ENCODE peak calls at places on chromosomes 2 and 18, in six cellular contexts. H is heart left ventricle, A is left ventricle myocardium inferior, T is HCT116, X is BJ, R is fibroblast of lung. Z is an unnamed sample.

GRCh38 chr2:189178726-189179606 is 595 bp downstream of the COL5A2 start:
- DNase-seq in T (no peak), R (peak; percentile 83), A (peak; percentile 17), H (no peak), X (no peak), Z (no peak)

GRCh38 chr18:79685971-79686370 is 6.4 kb downstream of the CTDP1 start:
- DNase-seq in T (no peak), A (no peak), H (no peak), X (no peak), R (no peak), Z (no peak)

GRCh38 chr18:76451475-76452331 is 43.3 kb downstream of the ZNF516 start:
- DNase-seq in H (peak; percentile 12), X (no peak), A (no peak), T (no peak), R (peak; percentile 33), Z (peak; percentile 13)

GRCh38 chr18:77749189-77749588 is 499.5 kb downstream of the GALR1 start:
- DNase-seq in T (no peak), R (no peak), X (no peak), A (no peak), H (no peak), Z (peak; percentile 17)

GRCh38 chr18:27413495-27414401 is 228.6 kb upstream of the CHST9 start:
- DNase-seq in A (no peak), R (peak; percentile 89), X (no peak), H (peak; percentile 28), T (no peak), Z (no peak)

GRCh38 chr2:202815548-202816420 is 55.8 kb downstream of the ICA1L start:
- DNase-seq in A (no peak), X (no peak), H (no peak), R (peak; percentile 49), T (no peak), Z (no peak)

GRCh38 chr2:127674241-127675209 is 805 bp downstream of the LIMS2 start:
- DNase-seq in X (no peak), H (peak; percentile 70), T (no peak), R (no peak), A (peak; percentile 62), Z (peak; percentile 37)

GRCh38 chr18:8751692-8752091 is 46.3 kb downstream of the MTCL1 start:
- DNase-seq in T (no peak), H (no peak), X (no peak), R (no peak), A (no peak), Z (no peak)

GRCh38 chr2:10101491-10101890 is 21.0 kb upstream of the RRM2 start:
- DNase-seq in R (no peak), H (no peak), T (no peak), A (no peak), X (no peak), Z (no peak)

DNA sequence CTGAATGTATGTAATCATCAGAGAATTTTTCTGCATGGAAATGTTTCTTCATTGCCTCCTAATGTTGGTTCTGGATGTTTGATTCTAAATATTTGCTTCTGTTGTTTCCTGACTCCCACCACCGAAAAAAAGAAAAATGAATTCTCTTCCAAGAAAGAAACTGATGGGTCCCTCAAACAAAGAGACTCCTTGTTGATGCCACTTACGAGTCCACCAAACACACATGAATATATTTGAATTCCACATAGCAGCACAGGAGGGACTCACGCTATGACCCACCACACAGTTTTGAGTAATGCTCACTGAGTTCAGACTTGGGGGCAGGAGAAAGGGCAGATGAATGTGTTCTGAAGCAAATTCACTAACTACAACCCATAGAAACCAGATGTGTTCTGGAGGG is 225.0 kb upstream of the KLHL29 start:
- DNase-seq in R (no peak), H (no peak), A (no peak), X (no peak), T (no peak), Z (no peak)
- TF ChIP-seq CTCF in R (no peak), H (no peak), A (no peak), X (no peak), T (no peak), Z (no peak)

DNA sequence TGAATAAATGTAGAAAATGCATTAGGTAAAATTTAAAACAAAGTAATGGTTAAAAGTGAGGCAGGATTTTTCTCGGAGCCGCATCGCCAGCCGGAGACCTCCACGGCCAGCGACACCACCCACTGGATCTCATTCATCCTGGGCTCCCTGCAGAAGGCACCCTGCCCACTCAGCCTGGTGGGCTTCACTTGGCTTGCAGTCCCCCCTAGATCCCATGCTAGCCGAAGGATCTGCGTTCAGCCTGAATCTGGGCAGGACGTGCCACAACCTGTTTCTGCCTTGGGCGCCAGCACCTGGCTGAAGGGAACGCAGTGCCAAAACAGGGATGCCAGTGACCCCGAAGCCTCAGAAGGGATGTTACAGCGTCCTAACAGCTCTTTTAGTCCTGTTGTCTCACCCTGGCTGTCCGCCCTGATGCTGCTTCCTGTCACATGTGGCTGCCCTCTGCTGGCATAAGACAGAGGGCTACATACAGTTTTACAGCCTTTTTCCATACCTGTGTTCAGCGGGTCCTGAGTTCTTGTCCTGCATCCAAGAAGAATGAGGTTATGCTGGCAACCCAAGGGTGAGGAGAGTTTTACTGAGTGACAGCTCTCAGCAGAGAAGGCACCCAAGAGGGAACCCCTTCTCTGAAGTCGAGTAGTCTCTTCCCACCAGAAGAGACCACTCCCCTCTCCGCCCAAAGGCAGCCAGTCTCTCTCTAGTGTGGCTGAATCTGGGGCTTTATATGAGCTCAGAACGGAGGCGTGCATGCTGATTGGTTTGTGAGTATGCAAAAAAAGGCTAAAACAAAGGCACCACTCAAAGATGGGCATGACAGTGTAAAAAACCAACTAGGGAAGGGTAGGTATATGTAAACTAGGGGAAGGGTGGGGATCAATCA is 173.1 kb upstream of the GYPC start:
- DNase-seq in H (no peak), X (no peak), T (no peak), R (no peak), A (no peak), Z (peak; percentile 44)
- TF ChIP-seq CTCF in H (no peak), X (no peak), T (no peak), R (no peak), A (no peak), Z (peak; percentile 15)

GRCh38 chr2:20229322-20230201 is 4.6 kb upstream of the SDC1 start:
- DNase-seq in R (no peak), X (peak; percentile 52), H (no peak), T (no peak), A (no peak), Z (no peak)

GRCh38 chr2:20226152-20226545 is 1.2 kb upstream of the SDC1 start:
- DNase-seq in A (no peak), H (no peak), R (no peak), X (no peak), T (no peak), Z (no peak)

GRCh38 chr2:20225294-20226151 is 593 bp upstream of the SDC1 start:
- DNase-seq in H (peak; percentile 36), R (peak; percentile 67), T (peak; percentile 42), X (no peak), A (peak; percentile 32), Z (peak; percentile 54)

GRCh38 chr2:20231159-20231558 is 6.2 kb upstream of the SDC1 start:
- DNase-seq in H (peak; percentile 5), X (no peak), A (no peak), R (no peak), T (no peak), Z (no peak)

GRCh38 chr2:20227894-20228505 is 3.1 kb upstream of the SDC1 start:
- DNase-seq in T (no peak), A (no peak), H (no peak), R (no peak), X (no peak), Z (no peak)
- TF ChIP-seq CTCF in T (no peak), A (no peak), H (no peak), R (no peak), X (no peak), Z (no peak)

DNA sequence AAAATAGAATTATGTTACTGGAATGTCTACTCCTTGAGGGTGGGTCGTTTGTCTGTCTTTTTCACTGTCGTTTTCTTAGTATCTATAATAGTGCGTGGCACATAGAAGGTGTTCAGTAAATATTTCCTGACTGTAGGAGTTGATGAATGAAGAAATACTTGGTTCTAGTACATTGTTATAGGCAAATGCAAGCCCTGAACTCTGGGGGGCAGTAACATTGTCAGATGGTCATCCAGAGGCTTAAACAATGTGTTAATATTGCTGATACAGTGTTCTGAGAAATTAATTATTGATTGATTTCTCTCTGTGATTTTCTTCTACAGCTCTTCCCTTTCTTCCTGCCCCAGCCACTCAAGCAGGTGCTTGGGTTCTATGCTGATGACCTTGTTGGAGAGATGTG is 24.4 kb upstream of the THOC1 start:
- DNase-seq in T (no peak), H (no peak), A (no peak), R (no peak), X (no peak), Z (no peak)
- TF ChIP-seq CTCF in T (peak; percentile 21), H (no peak), A (no peak), R (peak; percentile 18), X (peak; percentile 39), Z (no peak)

DNA sequence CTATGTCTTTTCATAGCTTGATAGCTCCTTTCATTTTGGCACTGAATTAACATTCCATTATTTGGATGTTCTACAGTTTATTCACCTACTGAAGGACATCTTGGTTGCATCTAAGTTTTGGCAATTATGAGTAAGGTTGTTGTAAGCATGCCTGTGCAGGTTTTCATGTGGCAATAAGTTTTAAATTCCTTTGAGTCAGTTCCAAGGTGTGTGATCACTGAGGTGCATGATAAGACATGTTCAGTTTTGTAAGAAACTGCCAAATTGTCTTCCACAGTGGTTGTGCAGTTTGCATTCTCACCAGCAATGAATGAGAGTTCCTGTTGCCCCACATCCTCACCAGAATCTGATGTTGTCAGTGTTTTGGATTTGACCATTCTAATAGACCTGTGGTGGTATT is 24.2 kb downstream of the XDH start:
- DNase-seq in X (no peak), R (peak; percentile 64), A (no peak), T (no peak), H (no peak), Z (no peak)
- TF ChIP-seq CTCF in X (no peak), R (no peak), A (no peak), T (no peak), H (no peak), Z (no peak)